ENCODE peak calls at places on chromosomes 5 and 9, in six cellular contexts. T is Calu3, G is AG04449, F is HFFc6, Z is lower lobe of right lung, W is RPMI7951. Q is an unnamed sample.

GRCh38 chr9:135050072-135050990 is 37.1 kb upstream of the OLFM1 start:
- DNase-seq in T (no peak), G (no peak), F (no peak), Z (peak), W (no peak), Q (no peak)

GRCh38 chr9:110532908-110533665 is 46.5 kb downstream of the SVEP1 start:
- DNase-seq in T (no peak), G (no peak), F (no peak), Z (no peak), W (peak), Q (no peak)

GRCh38 chr5:65769539-65769938 is 47.5 kb downstream of the NLN start:
- DNase-seq in T (no peak), G (peak), F (peak), Z (no peak), W (peak), Q (no peak)

GRCh38 chr9:124503713-124504529 is 3.3 kb downstream of the NR5A1 start:
- DNase-seq in T (no peak), G (no peak), F (no peak), Z (peak), W (no peak), Q (peak)

GRCh38 chr5:82023530-82024095 is 51.8 kb downstream of the ATG10 start:
- DNase-seq in T (no peak), G (no peak), F (no peak), Z (no peak), W (no peak), Q (no peak)

GRCh38 chr9:80061940-80062339 is 490.2 kb downstream of the TLE4 start:
- DNase-seq in T (no peak), G (peak), F (peak), Z (no peak), W (peak), Q (no peak)

GRCh38 chr9:131037336-131038255 is 28.6 kb downstream of the LAMC3 start:
- DNase-seq in T (no peak), G (no peak), F (peak), Z (no peak), W (no peak), Q (peak)

GRCh38 chr5:34700078-34700452 is 43.9 kb downstream of the RAI14 start:
- DNase-seq in T (no peak), G (no peak), F (no peak), Z (no peak), W (no peak), Q (no peak)

GRCh38 chr9:137317979-137318511 is 16.0 kb upstream of the NRARP start:
- DNase-seq in T (no peak), G (no peak), F (no peak), Z (no peak), W (no peak), Q (peak)

GRCh38 chr5:33311893-33312292 is 128.9 kb upstream of the TARS1 start:
- DNase-seq in T (no peak), G (peak), F (peak), Z (no peak), W (peak), Q (no peak)

GRCh38 chr5:87770601-87771121 is 357.9 kb upstream of the CCNH start:
- DNase-seq in T (no peak), G (no peak), F (no peak), Z (no peak), W (no peak), Q (no peak)

GRCh38 chr5:5497132-5497748 is 74.8 kb downstream of the ICE1 start:
- DNase-seq in T (peak), G (no peak), F (peak), Z (no peak), W (peak), Q (peak)

GRCh38 chr9:105007143-105007542 is 79.2 kb upstream of the ABCA1 start:
- DNase-seq in T (peak), G (no peak), F (peak), Z (peak), W (peak), Q (no peak)

GRCh38 chr5:170300361-170301013 is 2.9 kb upstream of the LCP2 start:
- DNase-seq in T (no peak), G (no peak), F (no peak), Z (peak), W (no peak), Q (no peak)

GRCh38 chr9:70747335-70747734 is 332.9 kb upstream of the KLF9 start:
- DNase-seq in T (no peak), G (peak), F (peak), Z (no peak), W (no peak), Q (no peak)

GRCh38 chr5:43017438-43017820 is 22.7 kb downstream of the ANXA2R start:
- DNase-seq in T (no peak), G (no peak), F (no peak), Z (no peak), W (peak), Q (peak)

GRCh38 chr5:170740586-170741205 is 42.8 kb upstream of the GABRP start:
- DNase-seq in T (no peak), G (no peak), F (no peak), Z (no peak), W (no peak), Q (no peak)

GRCh38 chr9:136880651-136881050 is 5.7 kb upstream of the TRAF2 start:
- DNase-seq in T (no peak), G (no peak), F (no peak), Z (no peak), W (no peak), Q (no peak)

GRCh38 chr9:71249729-71250317 is 128.4 kb upstream of the TRPM3 start:
- DNase-seq in T (peak), G (peak), F (peak), Z (no peak), W (peak), Q (no peak)

GRCh38 chr5:43485406-43485805 is 1.7 kb upstream of the TMEM267 start:
- DNase-seq in T (peak), G (no peak), F (no peak), Z (no peak), W (no peak), Q (no peak)

GRCh38 chr9:6484210-6484609 is 71.2 kb downstream of the UHRF2 start:
- DNase-seq in T (no peak), G (no peak), F (no peak), Z (no peak), W (no peak), Q (no peak)

GRCh38 chr5:10524376-10525123 is 39.3 kb upstream of the ANKRD33B start:
- DNase-seq in T (no peak), G (peak), F (peak), Z (no peak), W (peak), Q (no peak)

GRCh38 chr9:128344931-128345605 is 4.7 kb downstream of the SLC27A4 start:
- DNase-seq in T (no peak), G (no peak), F (no peak), Z (no peak), W (no peak), Q (no peak)

GRCh38 chr9:133485531-133486260 is 6.8 kb upstream of the SLC2A6 start:
- DNase-seq in T (no peak), G (no peak), F (no peak), Z (peak), W (no peak), Q (peak)

GRCh38 chr9:77839459-77840140 is 191.5 kb upstream of the GNA14 start:
- DNase-seq in T (no peak), G (peak), F (peak), Z (no peak), W (peak), Q (no peak)

GRCh38 chr9:15293727-15294405 is 13.2 kb downstream of the TTC39B start:
- DNase-seq in T (no peak), G (no peak), F (peak), Z (no peak), W (no peak), Q (no peak)

GRCh38 chr9:72185561-72185960 is 36.3 kb downstream of the GDA start:
- DNase-seq in T (no peak), G (no peak), F (peak), Z (no peak), W (peak), Q (no peak)

GRCh38 chr5:145245354-145245753 is 589.8 kb downstream of the PRELID2 start:
- DNase-seq in T (no peak), G (no peak), F (no peak), Z (no peak), W (no peak), Q (no peak)

GRCh38 chr9:113187935-113188595 is 33.0 kb downstream of the FKBP15 start:
- DNase-seq in T (peak), G (peak), F (peak), Z (peak), W (peak), Q (peak)

GRCh38 chr5:169637085-169637855 is at the start of gene DOCK2:
- DNase-seq in T (no peak), G (no peak), F (no peak), Z (peak), W (peak), Q (peak)

GRCh38 chr5:50666261-50667078 is at the start of gene PARP8:
- DNase-seq in T (peak), G (no peak), F (peak), Z (peak), W (peak), Q (peak)

GRCh38 chr5:80055491-80056170 is 20.5 kb downstream of the THBS4 start:
- DNase-seq in T (peak), G (no peak), F (no peak), Z (no peak), W (no peak), Q (no peak)

GRCh38 chr5:147813696-147814095 is 17.8 kb downstream of the SPINK1 start:
- DNase-seq in T (no peak), G (no peak), F (no peak), Z (no peak), W (no peak), Q (no peak)

GRCh38 chr9:132090771-132091170 is 11.1 kb upstream of the MED27 start:
- DNase-seq in T (no peak), G (no peak), F (no peak), Z (no peak), W (peak), Q (no peak)

GRCh38 chr9:119639287-119639955 is 270.2 kb upstream of the BRINP1 start:
- DNase-seq in T (no peak), G (no peak), F (no peak), Z (no peak), W (peak), Q (no peak)

GRCh38 chr9:76594764-76595410 is 135.9 kb downstream of the GCNT1 start:
- DNase-seq in T (no peak), G (no peak), F (no peak), Z (no peak), W (no peak), Q (no peak)

GRCh38 chr5:6228257-6229250 is 149.8 kb downstream of the MED10 start:
- DNase-seq in T (no peak), G (no peak), F (no peak), Z (no peak), W (no peak), Q (no peak)

Q was measured in kidney.